ENCODE peak calls at places on chromosomes 7 and 10, in four cellular contexts. I is K562, N is HepG2, X is GM12878. B is an unnamed sample.

GRCh38 chr7:37211097-37211496 is 237.6 kb downstream of the ELMO1 start:
- DNase-seq in I (no peak), N (no peak), X (no peak), B (no peak)

GRCh38 chr7:112484671-112485097 is 3.9 kb downstream of the LSMEM1 start:
- DNase-seq in I (no peak), N (peak; percentile 68), X (no peak), B (peak; percentile 95)

GRCh38 chr7:33336820-33337219 is 207.5 kb downstream of the BBS9 start:
- DNase-seq in I (no peak), N (no peak), X (peak; percentile 7), B (no peak)

GRCh38 chr7:124480074-124480820 is 285.3 kb downstream of the GPR37 start:
- DNase-seq in I (no peak), N (no peak), X (no peak), B (no peak)

GRCh38 chr10:126247454-126247975 is 140.8 kb downstream of the ADAM12 start:
- DNase-seq in I (no peak), N (no peak), X (no peak), B (peak; percentile 67)

GRCh38 chr7:19585761-19586160 is 123.1 kb downstream of the POLR1F start:
- DNase-seq in I (no peak), N (no peak), X (no peak), B (no peak)

GRCh38 chr10:13099144-13099665 is 758 bp upstream of the OPTN start:
- DNase-seq in I (peak; percentile 46), N (peak; percentile 38), X (no peak), B (no peak)

GRCh38 chr10:79266543-79267312 is 80.5 kb upstream of the PPIF start:
- DNase-seq in I (no peak), N (no peak), X (peak; percentile 81), B (peak; percentile 92)

GRCh38 chr7:129574487-129574886 is 37.0 kb upstream of the NRF1 start:
- DNase-seq in I (no peak), N (no peak), X (no peak), B (peak; percentile 69)

GRCh38 chr10:43401627-43402026 is 7.4 kb downstream of the HNRNPF start:
- DNase-seq in I (no peak), N (no peak), X (no peak), B (peak; percentile 10)

GRCh38 chr7:114842551-114843065 is 79.3 kb upstream of the MDFIC start:
- DNase-seq in I (no peak), N (no peak), X (no peak), B (no peak)

GRCh38 chr7:111788426-111788825 is 226.1 kb upstream of the IMMP2L start:
- DNase-seq in I (no peak), N (no peak), X (no peak), B (no peak)

GRCh38 chr7:44278451-44279161 is 46.8 kb downstream of the CAMK2B start:
- DNase-seq in I (no peak), N (no peak), X (no peak), B (peak; percentile 25)

GRCh38 chr10:104032144-104032775 is 53.4 kb downstream of the COL17A1 start:
- DNase-seq in I (no peak), N (no peak), X (no peak), B (no peak)

GRCh38 chr10:26879744-26880143 is 19.0 kb upstream of the ABI1 start:
- DNase-seq in I (no peak), N (no peak), X (no peak), B (no peak)

GRCh38 chr10:89975716-89976243 is 274.4 kb downstream of the KIF20B start:
- DNase-seq in I (no peak), N (no peak), X (no peak), B (no peak)

GRCh38 chr7:76064208-76064970 is 16.5 kb downstream of the MDH2 start:
- DNase-seq in I (peak; percentile 25), N (no peak), X (no peak), B (no peak)

GRCh38 chr10:97534746-97535367 is 36.1 kb downstream of the UBTD1 start:
- DNase-seq in I (peak; percentile 67), N (peak; percentile 44), X (no peak), B (peak; percentile 55)

GRCh38 chr7:50266893-50267386 is 37.6 kb upstream of the IKZF1 start:
- DNase-seq in I (peak; percentile 58), N (no peak), X (peak; percentile 84), B (no peak)

GRCh38 chr10:4283841-4284610 is 499.0 kb upstream of the KLF6 start:
- DNase-seq in I (no peak), N (no peak), X (no peak), B (no peak)

GRCh38 chr10:76035728-76036409 is 604.4 kb downstream of the LRMDA start:
- DNase-seq in I (no peak), N (no peak), X (no peak), B (no peak)

GRCh38 chr10:49393757-49394156 is 2.1 kb downstream of the DRGX start:
- DNase-seq in I (no peak), N (no peak), X (no peak), B (no peak)

DNA sequence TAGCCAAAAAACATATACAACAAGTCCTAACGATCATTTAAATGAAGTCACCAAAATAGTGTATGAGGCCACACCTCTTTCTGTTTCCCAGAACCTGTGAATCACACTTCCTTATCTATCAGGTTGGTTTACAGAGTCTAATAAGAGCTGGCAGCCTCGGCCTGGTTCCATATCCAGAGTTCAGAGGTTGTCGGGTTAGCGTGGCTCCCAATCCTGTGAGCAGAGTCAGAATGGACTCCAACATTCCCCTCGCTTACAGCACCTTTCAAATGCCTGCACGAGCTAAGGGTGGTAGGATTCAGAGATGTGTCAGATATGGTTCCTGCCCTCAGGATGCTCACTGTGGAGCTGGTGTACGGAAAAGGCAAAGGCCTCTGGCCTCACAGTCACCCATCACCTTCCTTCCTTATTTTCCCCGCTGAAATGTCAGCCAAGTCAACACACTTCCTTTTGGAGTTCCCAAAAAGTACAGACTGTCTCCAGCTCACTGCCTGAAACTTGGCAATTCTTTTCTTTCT is 6.0 kb downstream of the IL15RA start:
- DNase-seq in I (peak; percentile 68), N (no peak), X (no peak), B (peak; percentile 88)
- H3K9ac ChIP-seq in I (no peak overlapping the region), N (no peak overlapping the region), X (peak overlapping the region; percentile 44), B (peak overlapping the region; percentile 45)

GRCh38 chr10:77226020-77226419 is 411.6 kb downstream of the KCNMA1 start:
- DNase-seq in I (no peak), N (no peak), X (no peak), B (no peak)

GRCh38 chr10:77228559-77228958 is 409.0 kb downstream of the KCNMA1 start:
- DNase-seq in I (no peak), N (no peak), X (no peak), B (no peak)

GRCh38 chr10:77226434-77226833 is 411.2 kb downstream of the KCNMA1 start:
- DNase-seq in I (no peak), N (no peak), X (no peak), B (no peak)

GRCh38 chr10:77229704-77230103 is 407.9 kb downstream of the KCNMA1 start:
- DNase-seq in I (no peak), N (no peak), X (no peak), B (no peak)

GRCh38 chr10:77226871-77227557 is 410.6 kb downstream of the KCNMA1 start:
- DNase-seq in I (no peak), N (no peak), X (no peak), B (no peak)
- TF ChIP-seq MYC in I (no peak), N (no peak), X (no peak), B (no peak)

GRCh38 chr10:82742901-82743300 is 867.9 kb downstream of the NRG3 start:
- DNase-seq in I (no peak), N (no peak), X (no peak), B (no peak)

GRCh38 chr10:82737556-82737955 is 862.6 kb downstream of the NRG3 start:
- DNase-seq in I (no peak), N (no peak), X (no peak), B (no peak)

GRCh38 chr10:82742478-82742877 is 867.5 kb downstream of the NRG3 start:
- DNase-seq in I (no peak), N (no peak), X (no peak), B (peak; percentile 83)
- TF ChIP-seq MAX in I (no peak), N (no peak), X (no peak), B (no peak)

GRCh38 chr7:142796001-142796500 is 25.3 kb downstream of the PRSS2 start:
- DNase-seq in I (no peak), N (no peak), X (no peak), B (no peak)
- H3K9ac ChIP-seq in I (no peak overlapping the region), N (no peak overlapping the region), X (peak overlapping the region; percentile 66), B (peak overlapping the region; percentile 76)

B was measured in endothelial cell of umbilical vein.